ENCODE peak calls at places on chromosome 3, in six cellular contexts. Q, A, W, B, N and X are unnamed samples. For H3K36me3, the result is how much of the 10 kb centered on the place peaks cover.

GRCh38 chr3:22245122-22245521 is 494.1 kb upstream of the ZNF385D start:
- DNase-seq in W (no peak), A (peak), B (no peak), Q (no peak), N (no peak), X (no peak)

GRCh38 chr3:156488771-156489170 is 66.1 kb downstream of the SSR3 start:
- DNase-seq in W (no peak), N (no peak), A (peak), Q (no peak), B (no peak), X (no peak)

GRCh38 chr3:195080125-195080524 is 190.8 kb downstream of the XXYLT1 start:
- DNase-seq in W (no peak), N (no peak), A (no peak), Q (no peak), B (no peak), X (no peak)

GRCh38 chr3:177567833-177568232 is 370.6 kb upstream of the TBL1XR1 start:
- DNase-seq in N (no peak), A (no peak), Q (no peak), B (no peak), W (no peak), X (no peak)

GRCh38 chr3:180063783-180064182 is 27.0 kb upstream of the PEX5L start:
- DNase-seq in W (no peak), A (no peak), B (no peak), N (no peak), Q (no peak), X (no peak)

GRCh38 chr3:100140976-100141375 is 26.7 kb upstream of the FILIP1L start:
- DNase-seq in W (no peak), N (no peak), Q (no peak), A (no peak), B (no peak), X (no peak)

GRCh38 chr3:128270559-128271492 is 117.5 kb downstream of the EEFSEC start:
- DNase-seq in W (peak), B (no peak), N (peak), A (no peak), Q (no peak), X (no peak)

GRCh38 chr3:184176377-184177330 is 2.0 kb downstream of the AP2M1 start:
- DNase-seq in A (peak), B (peak), W (no peak), N (peak), Q (peak), X (peak)

GRCh38 chr3:13015286-13016082 is 57.7 kb downstream of the IQSEC1 start:
- DNase-seq in B (no peak), N (no peak), Q (no peak), W (no peak), A (no peak), X (peak)

GRCh38 chr3:28612232-28612631 is 263.6 kb upstream of the AZI2 start:
- DNase-seq in Q (no peak), B (no peak), W (no peak), A (no peak), N (no peak), X (no peak)

GRCh38 chr3:12708584-12709192 is 44.8 kb upstream of the RAF1 start:
- DNase-seq in Q (no peak), N (no peak), B (no peak), A (peak), W (no peak), X (no peak)

GRCh38 chr3:39971450-39972081 is 162.2 kb downstream of the MYRIP start:
- DNase-seq in Q (no peak), W (no peak), B (no peak), A (no peak), N (no peak), X (no peak)

GRCh38 chr3:45062697-45063070 is 36.6 kb downstream of the CLEC3B start:
- DNase-seq in B (no peak), A (no peak), N (no peak), W (no peak), Q (no peak), X (no peak)

GRCh38 chr3:157999246-157999645 is 107.0 kb downstream of the SHOX2 start:
- DNase-seq in A (no peak), B (no peak), W (no peak), Q (no peak), N (no peak), X (no peak)

GRCh38 chr3:112500621-112501020 is 1.3 kb upstream of the BTLA start:
- DNase-seq in W (no peak), A (no peak), N (no peak), B (no peak), Q (peak), X (no peak)

GRCh38 chr3:112499328-112499727 is at the start of gene BTLA:
- DNase-seq in W (no peak), A (no peak), N (no peak), B (no peak), Q (no peak), X (no peak)

GRCh38 chr3:112496368-112497067 is 2.8 kb downstream of the BTLA start:
- DNase-seq in Q (no peak), W (no peak), B (no peak), N (no peak), A (no peak), X (no peak)

GRCh38 chr3:112497897-112498548 is 1.2 kb downstream of the BTLA start:
- DNase-seq in Q (no peak), A (no peak), N (no peak), B (no peak), W (no peak), X (no peak)

GRCh38 chr3:112498916-112499315 is 356 bp downstream of the BTLA start:
- DNase-seq in Q (no peak), B (no peak), N (no peak), W (no peak), A (no peak), X (no peak)
- H3K4me3 ChIP-seq in Q (no peak), B (no peak), N (no peak), W (no peak), A (no peak), X (no peak)

GRCh38 chr3:197713477-197713822 is 23.3 kb downstream of the RUBCN start:
- DNase-seq in W (no peak), N (no peak), B (no peak), A (no peak), Q (no peak), X (no peak)

GRCh38 chr3:197722734-197723133 is 14.0 kb downstream of the RUBCN start:
- DNase-seq in N (no peak), A (no peak), W (no peak), B (no peak), Q (no peak), X (no peak)

GRCh38 chr3:197714251-197714650 is 22.5 kb downstream of the RUBCN start:
- DNase-seq in Q (no peak), B (no peak), A (no peak), W (no peak), N (no peak), X (no peak)

GRCh38 chr3:197718904-197719303 is 17.8 kb downstream of the RUBCN start:
- DNase-seq in Q (no peak), N (no peak), A (peak), W (no peak), B (no peak), X (no peak)
- H3K36me3 ChIP-seq in Q (under half), N (under half), A (under half), W (under half), B (under half), X (under half)

GRCh38 chr3:62600033-62600432 is 226.7 kb upstream of the FEZF2 start:
- DNase-seq in N (no peak), Q (no peak), A (no peak), B (no peak), W (no peak), X (no peak)

GRCh38 chr3:62604301-62604700 is 231.0 kb upstream of the FEZF2 start:
- DNase-seq in N (no peak), W (no peak), Q (no peak), B (no peak), A (peak), X (no peak)

GRCh38 chr3:62604746-62605351 is 231.5 kb upstream of the FEZF2 start:
- DNase-seq in N (no peak), B (no peak), W (no peak), A (no peak), Q (no peak), X (no peak)

GRCh38 chr3:62602987-62603386 is 229.6 kb upstream of the FEZF2 start:
- DNase-seq in N (no peak), B (no peak), A (peak), Q (no peak), W (no peak), X (no peak)

GRCh38 chr3:62601238-62601856 is 228.0 kb upstream of the FEZF2 start:
- DNase-seq in A (peak), Q (no peak), B (no peak), N (no peak), W (no peak), X (no peak)
- H3K4me3 ChIP-seq in A (no peak), Q (no peak), B (no peak), N (no peak), W (no peak), X (no peak)

GRCh38 chr3:53863127-53863526 is 16.8 kb downstream of the IL17RB start:
- DNase-seq in A (no peak), B (no peak), N (no peak), W (no peak), Q (no peak), X (no peak)
- H3K36me3 ChIP-seq in A (under half), B (under half), N (under half), W (under half), Q (under half), X (under half)

GRCh38 chr3:23612296-23612891 is 193.4 kb upstream of the UBE2E1 start:
- DNase-seq in B (no peak), W (no peak), A (peak), N (peak), Q (no peak), X (no peak)
- H3K4me3 ChIP-seq in B (no peak), W (peak), A (no peak), N (no peak), Q (no peak), X (no peak)